ENCODE peak calls at places on chromosome 12, in five cellular contexts. W is posterior cingulate gyrus; Q is cardiac fibroblast; O is amniotic stem cell; L is CD4-positive, alpha-beta T cell. V is an unnamed sample.

GRCh38 chr12:38427442-38427841 is 110.9 kb downstream of the ALG10B start:
- DNase-seq in W (no peak), Q (no peak), O (no peak), L (no peak), V (no peak)

GRCh38 chr12:26746315-26746714 is 86.7 kb downstream of the ITPR2 start:
- DNase-seq in W (no peak), Q (peak; percentile 80), O (no peak), L (no peak), V (peak; percentile 7)

GRCh38 chr12:105459760-105460325 is 129.4 kb downstream of the C12orf75 start:
- DNase-seq in W (no peak), Q (peak; percentile 36), O (no peak), L (no peak), V (no peak)

GRCh38 chr12:59698599-59698998 is 102.8 kb downstream of the SLC16A7 start:
- DNase-seq in W (no peak), Q (peak; percentile 93), O (no peak), L (no peak), V (no peak)

GRCh38 chr12:104929368-104929767 is 28.7 kb downstream of the SLC41A2 start:
- DNase-seq in W (no peak), Q (no peak), O (no peak), L (no peak), V (no peak)

GRCh38 chr12:11929714-11930113 is 141.0 kb upstream of the BCL2L14 start:
- DNase-seq in W (no peak), Q (no peak), O (no peak), L (no peak), V (no peak)

GRCh38 chr12:73678335-73678734 is 859.3 kb upstream of the ATXN7L3B start:
- DNase-seq in W (no peak), Q (no peak), O (no peak), L (no peak), V (no peak)

GRCh38 chr12:1583421-1584078 is 10.8 kb downstream of the FBXL14 start:
- DNase-seq in W (no peak), Q (peak; percentile 95), O (peak; percentile 81), L (peak; percentile 43), V (peak; percentile 52)

GRCh38 chr12:105060715-105061378 is 23.4 kb downstream of the ALDH1L2 start:
- DNase-seq in W (no peak), Q (no peak), O (no peak), L (no peak), V (no peak)

GRCh38 chr12:116520801-116521471 is 38.2 kb upstream of the MAP1LC3B2 start:
- DNase-seq in W (peak; percentile 91), Q (peak; percentile 46), O (no peak), L (no peak), V (no peak)

GRCh38 chr12:52243774-52244614 is 11.0 kb downstream of the KRT7 start:
- DNase-seq in W (no peak), Q (peak; percentile 97), O (peak; percentile 74), L (peak; percentile 44), V (peak; percentile 100)

GRCh38 chr12:97404549-97404948 is 58.1 kb upstream of the RMST start:
- DNase-seq in W (no peak), Q (peak; percentile 25), O (no peak), L (no peak), V (peak; percentile 28)

GRCh38 chr12:54680374-54680773 is 32.2 kb upstream of the DCD start:
- DNase-seq in W (no peak), Q (peak; percentile 17), O (no peak), L (no peak), V (no peak)

GRCh38 chr12:131553409-131553808 is 157.5 kb upstream of the SFSWAP start:
- DNase-seq in W (no peak), Q (no peak), O (no peak), L (no peak), V (no peak)

GRCh38 chr12:6444031-6444430 is 724 bp upstream of the CD27 start:
- DNase-seq in W (no peak), Q (no peak), O (no peak), L (no peak), V (no peak)

GRCh38 chr12:74538491-74539258 is 1.0 kb downstream of the ATXN7L3B start:
- DNase-seq in W (no peak), Q (peak; percentile 22), O (no peak), L (peak; percentile 16), V (no peak)

GRCh38 chr12:2291182-2291832 is 238.5 kb downstream of the CACNA1C start:
- DNase-seq in W (no peak), Q (peak; percentile 68), O (no peak), L (no peak), V (peak; percentile 19)

GRCh38 chr12:57199191-57199590 is 17.4 kb upstream of the NXPH4 start:
- DNase-seq in W (no peak), Q (no peak), O (no peak), L (no peak), V (no peak)

GRCh38 chr12:7853557-7853956 is 19.2 kb downstream of the SLC2A14 start:
- DNase-seq in W (no peak), Q (no peak), O (no peak), L (no peak), V (no peak)

GRCh38 chr12:57461326-57461903 is 1.8 kb downstream of the GLI1 start:
- DNase-seq in W (no peak), Q (peak; percentile 27), O (no peak), L (no peak), V (peak; percentile 30)

GRCh38 chr12:39872425-39872824 is 233.5 kb downstream of the SLC2A13 start:
- DNase-seq in W (no peak), Q (peak; percentile 52), O (no peak), L (no peak), V (no peak)

GRCh38 chr12:89731064-89731463 is 22.4 kb upstream of the ATP2B1 start:
- DNase-seq in W (no peak), Q (peak; percentile 68), O (no peak), L (no peak), V (no peak)

GRCh38 chr12:3097186-3097804 is 20.1 kb downstream of the TSPAN9 start:
- DNase-seq in W (no peak), Q (peak; percentile 80), O (no peak), L (no peak), V (peak; percentile 54)

GRCh38 chr12:92551853-92552397 is 150.9 kb upstream of the PLEKHG7 start:
- DNase-seq in W (no peak), Q (peak; percentile 63), O (peak; percentile 15), L (no peak), V (no peak)

GRCh38 chr12:92769124-92769901 is 66.5 kb downstream of the PLEKHG7 start:
- DNase-seq in W (no peak), Q (peak; percentile 47), O (no peak), L (no peak), V (no peak)

GRCh38 chr12:38384816-38385491 is 68.4 kb downstream of the ALG10B start:
- DNase-seq in W (peak; percentile 20), Q (no peak), O (no peak), L (no peak), V (no peak)

GRCh38 chr12:19404232-19404880 is 34.9 kb upstream of the AEBP2 start:
- DNase-seq in W (no peak), Q (no peak), O (no peak), L (no peak), V (no peak)

GRCh38 chr12:27534060-27534764 is 10.2 kb downstream of the PPFIBP1 start:
- DNase-seq in W (no peak), Q (no peak), O (no peak), L (no peak), V (no peak)

GRCh38 chr12:54341343-54341742 is 16.4 kb downstream of the COPZ1 start:
- DNase-seq in W (no peak), Q (no peak), O (no peak), L (no peak), V (no peak)

GRCh38 chr12:31880340-31880739 is 78.9 kb upstream of the RESF1 start:
- DNase-seq in W (no peak), Q (no peak), O (no peak), L (no peak), V (no peak)

GRCh38 chr12:73991138-73991537 is 546.5 kb upstream of the ATXN7L3B start:
- DNase-seq in W (no peak), Q (no peak), O (no peak), L (no peak), V (no peak)

GRCh38 chr12:53325539-53326061 is 4.2 kb upstream of the AAAS start:
- DNase-seq in W (peak; percentile 93), Q (no peak), O (no peak), L (no peak), V (no peak)

GRCh38 chr12:22276313-22276712 is 58.2 kb downstream of the ST8SIA1 start:
- DNase-seq in W (peak; percentile 66), Q (no peak), O (no peak), L (no peak), V (no peak)

GRCh38 chr12:59023861-59024424 is 103.6 kb upstream of the LRIG3 start:
- DNase-seq in W (no peak), Q (no peak), O (no peak), L (no peak), V (no peak)

V was measured in T1000.